ENCODE peak calls at places on chromosomes 16 and 17, in ten cellular contexts. P is heart left ventricle, Z is amniotic epithelial cell, U is HS-5, G is GOT3, F is RWPE2, Q is mucosa of gallbladder, D is KG1, L is T-cell, M is skeletal muscle cell. H is an unnamed sample.

GRCh38 chr17:80552523-80552922 is 7.9 kb downstream of the RPTOR start:
- DNase-seq in P (no peak), Z (no peak), U (no peak), G (no peak), F (no peak), Q (no peak), D (no peak), L (no peak), M (no peak), H (no peak)

GRCh38 chr17:74024871-74025531 is 178.5 kb upstream of the RPL38 start:
- DNase-seq in P (no peak), Z (no peak), U (no peak), G (no peak), F (no peak), Q (no peak), D (no peak), L (no peak), M (no peak), H (no peak)

GRCh38 chr17:47719411-47720152 is 13.5 kb upstream of the TBX21 start:
- DNase-seq in P (no peak), Z (peak; percentile 72), U (peak; percentile 74), G (peak; percentile 32), F (no peak), Q (no peak), D (no peak), L (no peak), M (peak; percentile 46), H (no peak)

GRCh38 chr17:39139137-39139516 is 12.3 kb downstream of the PLXDC1 start:
- DNase-seq in P (no peak), Z (peak; percentile 75), U (peak; percentile 62), G (no peak), F (no peak), Q (no peak), D (no peak), L (no peak), M (no peak), H (no peak)

GRCh38 chr16:75271441-75272096 is 20.1 kb upstream of the BCAR1 start:
- DNase-seq in P (no peak), Z (no peak), U (no peak), G (no peak), F (no peak), Q (no peak), D (no peak), L (no peak), M (no peak), H (no peak)

GRCh38 chr17:78670850-78671291 is 93.7 kb upstream of the DNAH17 start:
- DNase-seq in P (no peak), Z (no peak), U (no peak), G (no peak), F (peak; percentile 64), Q (no peak), D (no peak), L (no peak), M (no peak), H (no peak)

GRCh38 chr17:79114455-79115301 is 40.1 kb downstream of the ENGASE start:
- DNase-seq in P (peak; percentile 52), Z (no peak), U (no peak), G (no peak), F (no peak), Q (peak; percentile 69), D (no peak), L (no peak), M (no peak), H (no peak)

GRCh38 chr17:72123964-72124791 is 3.4 kb downstream of the SOX9 start:
- DNase-seq in P (no peak), Z (no peak), U (no peak), G (no peak), F (peak; percentile 73), Q (no peak), D (no peak), L (no peak), M (no peak), H (no peak)

GRCh38 chr17:49434821-49435581 is 20.3 kb upstream of the PHB1 start:
- DNase-seq in P (no peak), Z (peak; percentile 34), U (no peak), G (no peak), F (no peak), Q (peak; percentile 23), D (no peak), L (no peak), M (no peak), H (peak; percentile 52)

H was measured in B cell.